ENCODE peak calls at places on chromosomes 6 and 20, in five cellular contexts. K, Z, G, O and A are unnamed samples.
A peak's percentile ranks its signal among the peaks of the same experiment; 100 is the strongest.

GRCh38 chr20:62595491-62595890 is 46.8 kb upstream of the SLCO4A1 start:
- DNase-seq in G (no peak), Z (peak; percentile 59), K (peak; percentile 81), O (no peak), A (peak; percentile 87)

GRCh38 chr20:47019106-47019824 is 124.6 kb downstream of the EYA2 start:
- DNase-seq in Z (no peak), G (no peak), O (no peak), K (no peak), A (no peak)

GRCh38 chr6:324729-325125 is 32.4 kb downstream of the DUSP22 start:
- DNase-seq in G (no peak), K (no peak), Z (no peak), O (no peak), A (peak; percentile 81)

GRCh38 chr20:62670998-62671397 is 28.7 kb downstream of the SLCO4A1 start:
- DNase-seq in Z (no peak), O (no peak), G (no peak), K (no peak), A (no peak)

GRCh38 chr6:90005048-90005827 is 111.0 kb downstream of the GJA10 start:
- DNase-seq in O (no peak), Z (no peak), K (no peak), G (no peak), A (no peak)

GRCh38 chr20:63835031-63835858 is 4.2 kb upstream of the ZBTB46 start:
- DNase-seq in O (peak; percentile 99), G (no peak), Z (peak; percentile 99), K (peak; percentile 93), A (peak; percentile 92)

GRCh38 chr6:7758456-7758855 is 32.6 kb downstream of the BMP6 start:
- DNase-seq in Z (peak; percentile 90), K (no peak), G (no peak), O (peak; percentile 92), A (no peak)

GRCh38 chr20:6560978-6561377 is 206.5 kb upstream of the BMP2 start:
- DNase-seq in Z (no peak), K (no peak), G (no peak), O (no peak), A (no peak)

GRCh38 chr20:327946-328563 is 2.7 kb downstream of the SOX12 start:
- DNase-seq in K (no peak), G (no peak), O (no peak), Z (peak; percentile 18), A (no peak)

GRCh38 chr20:21179796-21180195 is 53.9 kb downstream of the KIZ start:
- DNase-seq in O (no peak), G (no peak), K (no peak), Z (peak; percentile 14), A (no peak)

GRCh38 chr20:32521780-32522524 is 63.2 kb downstream of the NOL4L start:
- DNase-seq in O (peak; percentile 27), Z (peak; percentile 54), K (peak; percentile 73), G (peak; percentile 68), A (peak; percentile 84)

GRCh38 chr6:28980797-28981390 is 24.2 kb downstream of the ZNF311 start:
- DNase-seq in G (peak; percentile 54), O (peak; percentile 85), Z (peak; percentile 86), K (peak; percentile 68), A (no peak)

GRCh38 chr6:22596011-22596410 is 26.6 kb downstream of the HDGFL1 start:
- DNase-seq in O (no peak), K (no peak), G (no peak), Z (peak; percentile 31), A (no peak)

GRCh38 chr6:38387994-38388393 is 251.7 kb downstream of the BTBD9 start:
- DNase-seq in G (no peak), O (peak; percentile 16), Z (peak; percentile 59), K (no peak), A (no peak)

GRCh38 chr20:50953196-50953595 is 5.1 kb downstream of the DPM1 start:
- DNase-seq in K (no peak), Z (no peak), O (no peak), G (no peak), A (no peak)

GRCh38 chr6:169376458-169376857 is 122.8 kb upstream of the THBS2 start:
- DNase-seq in G (no peak), Z (no peak), K (no peak), O (no peak), A (no peak)

GRCh38 chr20:32574296-32575226 is 10.6 kb downstream of the NOL4L start:
- DNase-seq in O (peak; percentile 54), K (peak; percentile 64), G (no peak), Z (peak; percentile 82), A (peak; percentile 61)

GRCh38 chr20:60900581-60900980 is 351.5 kb upstream of the CDH4 start:
- DNase-seq in K (no peak), Z (no peak), G (no peak), O (no peak), A (no peak)

GRCh38 chr6:170417881-170418280 is 111.3 kb downstream of the FAM120B start:
- DNase-seq in G (no peak), K (no peak), Z (no peak), O (no peak), A (peak; percentile 40)

GRCh38 chr6:6131492-6132109 is 124.9 kb upstream of the NRN1 start:
- DNase-seq in G (peak; percentile 14), K (no peak), O (peak; percentile 38), Z (peak; percentile 4), A (no peak)

GRCh38 chr6:4818272-4818938 is 42.2 kb downstream of the CDYL start:
- DNase-seq in O (no peak), G (no peak), K (no peak), Z (no peak), A (no peak)

GRCh38 chr20:56515657-56516381 is 8.7 kb upstream of the FAM209A start:
- DNase-seq in K (no peak), G (no peak), Z (peak; percentile 7), O (no peak), A (no peak)

GRCh38 chr6:38034269-38034914 is 214.9 kb downstream of the ZFAND3 start:
- DNase-seq in K (no peak), O (peak; percentile 49), G (no peak), Z (peak; percentile 38), A (no peak)

GRCh38 chr6:165829376-165829775 is 166.3 kb upstream of the PDE10A start:
- DNase-seq in O (no peak), G (no peak), K (no peak), Z (no peak), A (no peak)

GRCh38 chr20:56683077-56683865 is 54.2 kb downstream of the TFAP2C start:
- DNase-seq in Z (no peak), K (no peak), G (no peak), O (no peak), A (no peak)

GRCh38 chr20:56582557-56582956 is 46.5 kb upstream of the TFAP2C start:
- DNase-seq in Z (no peak), O (no peak), G (no peak), K (no peak), A (no peak)

GRCh38 chr6:139029470-139030210 is 1.1 kb downstream of the ABRACL start:
- DNase-seq in O (peak; percentile 71), K (peak; percentile 70), G (peak; percentile 17), Z (peak; percentile 62), A (peak; percentile 81)

GRCh38 chr6:44072959-44073611 is 54.2 kb downstream of the MRPL14 start:
- DNase-seq in O (peak; percentile 91), Z (peak; percentile 89), K (peak; percentile 89), G (peak; percentile 86), A (peak; percentile 91)

GRCh38 chr20:33079267-33079666 is at the start of gene BPIFB4:
- DNase-seq in Z (peak; percentile 4), G (no peak), K (no peak), O (no peak), A (no peak)

GRCh38 chr6:71364910-71365542 is 76.4 kb downstream of the OGFRL1 start:
- DNase-seq in K (no peak), G (no peak), O (no peak), Z (no peak), A (no peak)

GRCh38 chr6:143064996-143065683 is 4.5 kb downstream of the AIG1 start:
- DNase-seq in Z (peak; percentile 54), O (peak; percentile 31), G (no peak), K (no peak), A (no peak)

GRCh38 chr20:58777657-58778056 is 73.0 kb downstream of the GNAS-AS1 start:
- DNase-seq in O (no peak), K (no peak), Z (no peak), G (no peak), A (no peak)